ENCODE peak calls at places on chromosome 17, in five cellular contexts. R is DND-41, X is Karpas-422, A is trophoblast cell, G is IMR-90. H is an unnamed sample. For H3K36me3, the result is how much of the 10 kb centered on the place peaks cover.

GRCh38 chr17:47278561-47278960 is 24.9 kb downstream of the ITGB3 start:
- DNase-seq in R (no peak), X (peak), A (no peak), G (no peak), H (no peak)

GRCh38 chr17:48198950-48199541 is 91.5 kb downstream of the SNX11 start:
- DNase-seq in R (no peak), X (no peak), A (no peak), G (no peak), H (no peak)

GRCh38 chr17:954431-955164 is 25.0 kb downstream of the NXN start:
- DNase-seq in R (no peak), X (no peak), A (no peak), G (peak), H (peak)

GRCh38 chr17:29495011-29495410 is 71.8 kb downstream of the ABHD15 start:
- DNase-seq in R (no peak), X (no peak), A (no peak), G (peak), H (peak)

GRCh38 chr17:69208640-69209039 is 20.0 kb downstream of the ABCA10 start:
- DNase-seq in R (no peak), X (no peak), A (no peak), G (no peak), H (no peak)

GRCh38 chr17:9587969-9588656 is 11.7 kb downstream of the CFAP52 start:
- DNase-seq in R (no peak), X (no peak), A (no peak), G (no peak), H (no peak)

GRCh38 chr17:67272312-67273050 is 27.5 kb upstream of the HELZ start:
- DNase-seq in R (no peak), X (peak), A (no peak), G (no peak), H (no peak)

GRCh38 chr17:35630530-35631148 is 43.5 kb downstream of the AP2B1 start:
- DNase-seq in R (no peak), X (no peak), A (no peak), G (peak), H (peak)

GRCh38 chr17:5281814-5282638 is at the start of gene RABEP1:
- DNase-seq in R (peak), X (peak), A (peak), G (peak), H (peak)

GRCh38 chr17:14859521-14859920 is 405.6 kb downstream of the PMP22 start:
- DNase-seq in R (no peak), X (no peak), A (no peak), G (peak), H (no peak)

GRCh38 chr17:17098426-17099035 is 56.3 kb downstream of the MPRIP start:
- DNase-seq in R (no peak), X (no peak), A (no peak), G (peak), H (peak)

GRCh38 chr17:42659079-42659931 is at the start of gene TUBG2:
- DNase-seq in R (peak), X (peak), A (peak), G (peak), H (peak)

GRCh38 chr17:71987634-71988033 is 133.2 kb upstream of the SOX9 start:
- DNase-seq in R (no peak), X (no peak), A (no peak), G (peak), H (peak)

GRCh38 chr17:47288531-47289116 is 35.0 kb downstream of the ITGB3 start:
- DNase-seq in R (no peak), X (no peak), A (no peak), G (peak), H (peak)

GRCh38 chr17:64028874-64029464 is 8.5 kb upstream of the ICAM2 start:
- DNase-seq in R (peak), X (peak), A (peak), G (peak), H (peak)

GRCh38 chr17:41860254-41860931 is 4.8 kb downstream of the KLHL11 start:
- DNase-seq in R (no peak), X (no peak), A (no peak), G (no peak), H (no peak)

GRCh38 chr17:75587718-75588545 is at the start of gene MYO15B:
- DNase-seq in R (peak), X (no peak), A (no peak), G (no peak), H (no peak)

GRCh38 chr17:27603446-27603820 is 27.6 kb upstream of the LGALS9 start:
- DNase-seq in R (no peak), X (no peak), A (no peak), G (no peak), H (no peak)

GRCh38 chr17:27602721-27603445 is 28.1 kb upstream of the LGALS9 start:
- DNase-seq in R (peak), X (peak), A (peak), G (peak), H (peak)

GRCh38 chr17:27603870-27604794 is 26.9 kb upstream of the LGALS9 start:
- DNase-seq in R (no peak), X (no peak), A (peak), G (no peak), H (no peak)

GRCh38 chr17:27607692-27608091 is 23.3 kb upstream of the LGALS9 start:
- DNase-seq in R (no peak), X (no peak), A (no peak), G (no peak), H (no peak)

DNA sequence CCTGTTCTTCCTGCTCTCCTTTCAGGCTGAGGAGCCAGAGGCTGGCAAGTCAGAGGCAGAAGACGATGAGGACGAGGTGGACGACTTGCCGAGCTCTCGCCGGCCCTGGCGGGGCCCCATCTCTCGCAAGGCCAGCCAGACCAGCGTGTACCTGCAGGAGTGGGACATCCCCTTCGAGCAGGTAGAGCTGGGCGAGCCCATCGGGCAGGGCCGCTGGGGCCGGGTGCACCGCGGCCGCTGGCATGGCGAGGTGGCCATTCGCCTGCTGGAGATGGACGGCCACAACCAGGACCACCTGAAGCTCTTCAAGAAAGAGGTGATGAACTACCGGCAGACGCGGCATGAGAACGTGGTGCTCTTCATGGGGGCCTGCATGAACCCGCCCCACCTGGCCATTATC is 25.6 kb upstream of the LGALS9 start:
- DNase-seq in R (no peak), X (no peak), A (no peak), G (no peak), H (no peak)
- H3K36me3 ChIP-seq in R (under half), X (under half), A (under half), G (half or more), H (under half)

DNA sequence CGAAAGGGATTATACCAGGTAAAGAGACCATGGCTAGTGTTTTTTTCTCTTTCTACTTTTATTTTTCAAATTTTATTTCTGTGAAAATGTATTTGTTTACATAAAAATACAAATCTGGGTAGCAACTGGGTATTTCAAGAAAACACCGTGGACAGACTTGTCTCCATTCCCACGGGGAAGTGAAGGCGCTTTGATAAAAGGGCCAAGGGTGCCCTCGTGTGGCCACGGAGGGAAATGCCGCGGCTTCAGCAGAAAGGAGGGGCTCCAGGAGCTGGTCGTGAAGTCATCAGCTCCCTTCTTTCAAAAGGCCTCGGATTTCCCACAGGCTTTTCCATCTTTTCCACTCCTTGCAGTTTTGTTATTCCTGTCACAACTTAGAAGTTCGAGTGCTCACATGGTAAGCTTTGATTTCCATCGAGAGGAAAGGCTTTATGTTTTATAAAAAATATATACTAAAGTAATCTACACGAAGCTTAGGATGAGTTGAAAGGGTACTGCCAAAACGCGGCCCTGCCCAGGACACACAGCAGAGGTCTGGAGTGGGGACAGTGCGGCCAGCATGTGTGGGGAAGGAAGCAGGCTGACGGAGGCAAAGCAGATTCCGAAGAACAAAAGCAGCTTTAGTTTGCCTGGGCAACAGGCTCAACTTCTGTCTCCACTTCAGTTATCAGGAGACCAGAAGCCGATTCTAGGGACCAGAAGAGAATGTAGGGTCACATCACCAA is 15.3 kb upstream of the MNT start:
- DNase-seq in R (peak), X (peak), A (peak), G (peak), H (peak)
- H3K9ac ChIP-seq in R (no peak), X (no peak), A (no peak), G (no peak), H (peak)

DNA sequence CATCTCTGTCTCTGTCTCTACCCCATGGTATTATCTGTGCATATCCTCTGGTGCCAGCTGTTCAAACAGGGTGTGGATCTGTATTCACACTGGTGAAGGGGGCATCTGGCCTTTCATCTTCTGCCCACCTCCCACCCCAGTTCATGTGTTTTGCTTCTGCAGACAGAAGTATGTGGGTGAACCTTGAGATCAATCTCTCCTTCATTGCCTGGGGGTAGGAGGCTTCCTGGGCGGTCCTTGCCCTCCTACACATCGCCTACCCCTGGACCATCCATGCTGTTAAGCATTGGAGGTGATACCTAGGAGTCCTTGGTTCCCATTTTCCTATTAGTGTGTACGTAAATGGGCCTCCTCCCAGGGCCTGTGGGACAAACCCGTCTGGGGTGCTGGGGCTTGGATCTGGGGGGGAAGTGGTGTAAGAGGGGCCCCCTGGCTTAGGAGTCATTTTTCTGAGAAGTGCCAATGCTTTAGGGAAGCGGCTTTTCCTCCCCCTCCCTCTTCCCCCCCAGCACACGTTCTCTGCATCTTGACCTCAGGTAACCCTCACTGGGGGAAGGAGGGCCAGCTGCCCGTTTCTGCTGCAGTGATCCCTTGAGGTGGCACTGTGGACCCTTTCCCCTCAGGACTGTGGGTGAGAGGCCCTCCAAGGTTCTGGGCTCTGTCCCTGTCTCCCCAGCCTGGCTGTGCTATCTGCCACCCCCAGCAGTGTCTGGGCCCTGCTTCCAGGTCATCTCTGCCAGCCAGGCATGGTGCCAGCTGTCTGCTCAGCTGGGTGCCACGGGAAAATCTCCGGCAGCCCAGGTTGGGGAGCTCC is 21.2 kb downstream of the RARA start:
- DNase-seq in R (no peak), X (peak), A (no peak), G (no peak), H (no peak)
- H3K4me3 ChIP-seq in R (no peak), X (peak), A (no peak), G (no peak), H (no peak)

DNA sequence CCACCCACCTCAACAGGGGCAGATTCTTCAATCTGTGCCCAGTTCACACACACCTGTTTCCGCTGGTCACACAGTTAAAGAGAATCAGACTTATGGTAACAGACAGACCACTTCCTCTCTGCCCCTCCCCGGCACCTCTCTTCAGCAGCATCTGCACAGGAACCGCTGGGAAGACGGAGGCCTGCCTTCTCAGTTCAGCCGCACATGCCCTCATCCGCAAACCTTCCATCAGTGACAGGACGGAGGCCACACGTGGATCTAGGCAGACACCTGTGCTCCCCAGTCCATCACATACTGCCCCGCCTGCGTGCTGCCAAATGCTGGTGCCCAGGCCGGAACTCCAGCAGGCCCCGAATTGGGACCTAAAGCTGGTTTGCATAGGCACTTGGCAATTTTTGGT is 10.3 kb downstream of the PHB1 start:
- DNase-seq in R (no peak), X (peak), A (no peak), G (no peak), H (no peak)
- H3K36me3 ChIP-seq in R (half or more), X (under half), A (under half), G (half or more), H (half or more)

DNA sequence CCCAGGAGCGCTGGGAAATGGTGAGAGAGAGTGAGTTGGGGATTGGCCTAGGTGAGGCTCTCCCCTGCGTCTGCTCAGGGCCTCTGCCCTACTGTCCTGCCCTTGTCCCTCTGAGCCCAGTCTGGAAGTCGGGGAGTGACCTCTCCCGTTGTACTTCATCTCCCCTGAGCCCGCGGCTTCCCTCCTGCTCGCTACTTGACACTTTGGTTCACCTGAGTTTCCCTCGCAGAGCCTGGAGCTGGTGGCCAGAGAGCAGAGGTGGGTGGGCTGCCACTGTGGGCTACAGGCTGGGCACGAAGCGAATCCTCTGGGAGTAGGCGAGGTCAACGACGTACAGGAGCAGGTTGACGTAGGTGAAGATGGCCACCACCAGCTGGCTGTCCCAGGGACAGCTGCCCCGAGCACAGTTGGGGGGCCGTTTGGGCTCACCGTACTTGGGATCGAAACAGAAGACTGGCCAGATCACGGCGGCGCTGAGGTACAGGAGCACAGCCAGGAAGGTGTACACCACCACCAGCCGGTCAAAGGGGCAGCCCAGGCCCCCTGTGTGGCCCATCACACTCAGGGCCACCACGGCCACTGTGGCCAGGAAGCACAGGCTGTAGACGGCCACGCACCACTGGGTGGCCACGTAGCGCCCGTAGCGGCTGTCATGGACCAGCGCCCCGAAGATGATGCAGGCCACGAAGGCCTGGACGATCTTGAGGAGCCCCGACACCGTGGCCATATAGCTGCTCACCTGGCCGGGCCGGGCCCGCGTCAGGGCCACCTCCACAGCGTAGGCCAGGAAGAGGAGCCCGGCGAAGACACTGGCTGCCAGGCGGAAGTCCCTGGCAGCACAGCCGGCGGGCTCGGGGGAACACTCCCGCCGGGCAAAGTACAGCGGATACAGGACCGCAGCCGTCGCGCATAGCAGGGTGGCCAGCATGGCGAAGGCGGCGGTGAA is 3.7 kb upstream of the PYCR1 start:
- DNase-seq in R (no peak), X (no peak), A (no peak), G (no peak), H (no peak)
- H3K9ac ChIP-seq in R (no peak), X (no peak), A (no peak), G (no peak), H (no peak)

GRCh38 chr17:49848019-49848473 is at the start of gene TAC4:
- DNase-seq in R (no peak), X (no peak), A (no peak), G (no peak), H (no peak)

GRCh38 chr17:49851387-49852291 is 3.8 kb upstream of the TAC4 start:
- DNase-seq in R (peak), X (peak), A (peak), G (peak), H (peak)

GRCh38 chr17:49850772-49851386 is 3.0 kb upstream of the TAC4 start:
- DNase-seq in R (peak), X (no peak), A (no peak), G (no peak), H (peak)

GRCh38 chr17:49848739-49849138 is 870 bp upstream of the TAC4 start:
- DNase-seq in R (no peak), X (no peak), A (no peak), G (no peak), H (no peak)

DNA sequence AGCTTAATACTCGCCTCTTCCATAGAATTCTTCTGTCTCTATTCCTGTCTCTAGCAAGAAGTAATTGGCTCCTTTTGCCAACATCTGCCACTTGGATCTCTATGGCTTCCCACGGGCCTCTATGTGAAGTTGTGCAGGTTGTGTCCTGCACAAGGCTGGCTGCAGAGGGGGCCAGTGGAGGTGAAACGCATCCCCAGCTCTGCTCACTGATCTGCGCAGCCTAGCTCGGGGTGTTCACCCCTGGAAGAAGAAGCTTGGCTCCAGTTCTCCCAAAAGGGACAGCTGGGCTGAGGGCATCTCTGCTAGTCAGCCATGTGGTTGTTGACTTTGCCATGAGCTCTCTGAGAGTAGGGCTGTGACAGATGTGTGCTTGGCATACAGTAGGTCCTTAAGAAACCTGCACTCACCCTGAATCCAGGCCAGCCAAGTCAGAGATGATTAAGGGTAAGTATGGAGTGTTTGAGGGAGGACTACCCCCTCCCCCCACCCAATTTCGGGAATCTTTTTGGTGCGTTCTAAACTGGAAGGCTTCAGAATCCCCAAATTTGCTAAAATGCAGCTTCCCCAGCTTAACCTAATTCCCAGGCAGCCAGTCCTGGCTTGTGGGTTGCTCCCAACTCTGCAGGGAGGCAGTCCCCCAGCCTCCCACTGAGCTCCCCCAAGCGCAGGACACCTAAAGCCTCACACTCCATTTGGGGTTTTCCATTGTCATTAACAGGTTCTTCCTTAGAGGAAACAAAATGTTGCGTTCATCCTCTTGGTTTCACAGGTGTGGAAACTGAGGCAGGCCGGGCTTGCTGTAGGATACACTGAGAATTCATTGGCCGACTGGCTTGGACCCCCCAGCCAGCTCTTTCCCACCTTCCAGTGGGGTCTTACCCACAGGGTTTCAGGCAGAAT is 2.1 kb upstream of the TAC4 start:
- DNase-seq in R (no peak), X (no peak), A (no peak), G (no peak), H (no peak)
- H3K4me3 ChIP-seq in R (no peak), X (no peak), A (no peak), G (no peak), H (no peak)

DNA sequence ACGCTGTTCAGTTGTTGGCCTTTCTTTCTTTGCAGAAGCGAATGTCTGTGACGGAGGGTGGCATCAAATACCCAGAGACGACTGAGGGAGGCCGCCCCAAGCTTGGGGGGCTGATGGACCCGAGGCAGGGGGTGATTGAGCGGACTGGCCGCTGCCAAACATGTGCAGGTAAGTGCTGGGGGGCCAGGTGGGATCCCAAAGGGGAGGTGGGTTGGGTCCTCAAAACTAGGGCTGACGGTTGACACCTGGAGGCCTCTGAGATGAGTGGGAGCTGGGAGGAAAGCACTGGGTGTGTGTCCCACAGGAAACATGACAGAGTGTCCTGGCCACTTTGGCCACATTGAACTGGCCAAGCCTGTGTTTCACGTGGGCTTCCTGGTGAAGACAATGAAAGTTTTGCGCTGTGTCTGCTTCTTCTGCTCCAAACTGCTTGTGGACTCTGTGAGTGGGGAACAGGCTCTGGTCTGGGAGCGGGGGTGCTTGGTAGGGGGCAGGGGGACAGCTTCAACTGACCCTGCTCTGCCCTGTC is 11.8 kb downstream of the POLR2A start:
- DNase-seq in R (no peak), X (no peak), A (no peak), G (no peak), H (no peak)
- H3K36me3 ChIP-seq in R (half or more), X (half or more), A (under half), G (half or more), H (half or more)

GRCh38 chr17:44905006-44906000 is 6.1 kb upstream of the EFTUD2 start:
- DNase-seq in R (no peak), X (no peak), A (no peak), G (peak), H (no peak)
- H3K9ac ChIP-seq in R (no peak), X (no peak), A (no peak), G (peak), H (peak)

H was measured in adipocyte.